ENCODE peak calls at places on chromosome 3, in six cellular contexts. F is HT1080; H is stimulated activated naive CD8-positive, alpha-beta T cell treated with anti-CD3 and anti-CD28 coated beads, Interleukin-15, amount 100 ng/mL, for 72 hours; P is activated CD4-positive, alpha-beta T cell treated with anti-CD3 and anti-CD28 coated beads, Interleukin-2, amount 50 U/mL, for 24 hours; S is lower leg skin; L is midbrain. X is an unnamed sample.

GRCh38 chr3:16741103-16741758 is 136.0 kb upstream of the DAZL start:
- DNase-seq in L (no peak), P (no peak), S (no peak), F (peak), H (peak), X (no peak)

GRCh38 chr3:189334064-189334920 is 162.5 kb downstream of the TPRG1 start:
- DNase-seq in L (no peak), S (no peak), P (no peak), F (peak), H (no peak), X (no peak)

GRCh38 chr3:86949850-86950249 is 41.1 kb downstream of the VGLL3 start:
- DNase-seq in F (no peak), S (no peak), L (no peak), P (no peak), H (no peak), X (no peak)

GRCh38 chr3:42731476-42732195 is 29.0 kb upstream of the HHATL start:
- DNase-seq in F (no peak), S (peak), P (no peak), H (no peak), L (no peak), X (no peak)

GRCh38 chr3:10620833-10621082 is 115.4 kb upstream of the ATP2B2 start:
- DNase-seq in L (no peak), P (no peak), F (no peak), S (no peak), H (no peak), X (no peak)

GRCh38 chr3:139157161-139157932 is 112.7 kb upstream of the PRR23C start:
- DNase-seq in P (no peak), H (no peak), S (no peak), L (no peak), F (no peak), X (no peak)

GRCh38 chr3:84566256-84566655 is 392.5 kb upstream of the CADM2 start:
- DNase-seq in P (no peak), S (no peak), F (no peak), L (no peak), H (no peak), X (no peak)

GRCh38 chr3:170768334-170768801 is 101.6 kb downstream of the RPL22L1 start:
- DNase-seq in P (no peak), H (no peak), L (peak), S (no peak), F (peak), X (no peak)

GRCh38 chr3:16301490-16301889 is 36.5 kb downstream of the OXNAD1 start:
- DNase-seq in F (no peak), L (no peak), H (no peak), P (no peak), S (no peak), X (no peak)

GRCh38 chr3:146262711-146263110 is 11.8 kb upstream of the PLSCR4 start:
- DNase-seq in P (no peak), F (no peak), H (no peak), S (no peak), L (no peak), X (no peak)

GRCh38 chr3:14145670-14146380 is 21.0 kb downstream of the TMEM43 start:
- DNase-seq in F (no peak), H (no peak), P (no peak), L (no peak), S (peak), X (no peak)

GRCh38 chr3:170703121-170703588 is 117.3 kb upstream of the SLC7A14 start:
- DNase-seq in S (no peak), F (peak), H (no peak), P (no peak), L (no peak), X (no peak)

GRCh38 chr3:9198805-9199386 is 50.5 kb downstream of the SRGAP3 start:
- DNase-seq in H (no peak), S (peak), L (peak), F (no peak), P (no peak), X (no peak)

GRCh38 chr3:190036631-190037030 is 84.1 kb downstream of the P3H2 start:
- DNase-seq in P (no peak), H (no peak), L (no peak), F (no peak), S (no peak), X (no peak)

GRCh38 chr3:106825962-106826605 is 551.2 kb upstream of the CCDC54 start:
- DNase-seq in L (no peak), H (no peak), P (no peak), S (no peak), F (peak), X (peak)

GRCh38 chr3:168707900-168708299 is 612.2 kb upstream of the GOLIM4 start:
- DNase-seq in S (no peak), F (no peak), L (no peak), P (no peak), H (no peak), X (no peak)

GRCh38 chr3:154148541-154148940 is 27.4 kb downstream of the ARHGEF26 start:
- DNase-seq in F (peak), P (no peak), H (no peak), S (no peak), L (no peak), X (no peak)

GRCh38 chr3:150844484-150844883 is 60.8 kb downstream of the MINDY4B start:
- DNase-seq in F (no peak), S (no peak), P (no peak), H (no peak), L (no peak), X (no peak)

GRCh38 chr3:124636101-124636862 is 94.0 kb upstream of the UMPS start:
- DNase-seq in F (no peak), L (no peak), S (no peak), P (no peak), H (no peak), X (no peak)

GRCh38 chr3:72660270-72661114 is 187.8 kb downstream of the SHQ1 start:
- DNase-seq in S (no peak), H (no peak), F (no peak), L (no peak), P (no peak), X (no peak)

GRCh38 chr3:183484676-183485075 is 56.3 kb upstream of the MCF2L2 start:
- DNase-seq in S (peak), F (no peak), P (no peak), H (peak), L (no peak), X (no peak)

GRCh38 chr3:72768976-72769375 is 79.3 kb downstream of the SHQ1 start:
- DNase-seq in P (no peak), S (no peak), H (no peak), F (no peak), L (no peak), X (peak)

GRCh38 chr3:81829946-81830345 is 68.5 kb upstream of the GBE1 start:
- DNase-seq in H (no peak), S (no peak), P (no peak), F (peak), L (no peak), X (no peak)

GRCh38 chr3:157445897-157446296 is 9.2 kb downstream of the PTX3 start:
- DNase-seq in H (no peak), F (no peak), S (no peak), P (no peak), L (no peak), X (no peak)

GRCh38 chr3:124032351-124032880 is 40.5 kb upstream of the ROPN1 start:
- DNase-seq in S (no peak), L (peak), F (no peak), P (no peak), H (no peak), X (peak)

GRCh38 chr3:185537369-185537970 is 14.9 kb downstream of the LIPH start:
- DNase-seq in H (peak), F (peak), L (no peak), P (no peak), S (peak), X (no peak)

GRCh38 chr3:13234155-13234505 is 160.9 kb upstream of the IQSEC1 start:
- DNase-seq in F (no peak), H (no peak), L (no peak), P (no peak), S (no peak), X (no peak)